ENCODE peak calls at places on chromosomes 12 and 14, in six cellular contexts. Z, V, U, H, L and M are unnamed samples.

GRCh38 chr12:79657136-79657535 is 33.6 kb downstream of the PAWR start:
- DNase-seq in Z (no peak), V (no peak), U (no peak), H (no peak), L (no peak), M (no peak)

GRCh38 chr12:96472384-96472783 is 17.0 kb upstream of the CFAP54 start:
- DNase-seq in Z (no peak), V (no peak), U (no peak), H (no peak), L (no peak), M (no peak)

GRCh38 chr12:76158518-76159321 is 74.2 kb upstream of the NAP1L1 start:
- DNase-seq in Z (no peak), V (peak), U (no peak), H (peak), L (peak), M (no peak)

GRCh38 chr14:99548285-99548684 is 55.7 kb downstream of the CCDC85C start:
- DNase-seq in Z (no peak), V (no peak), U (no peak), H (no peak), L (no peak), M (no peak)

GRCh38 chr12:38921025-38921677 is 15.8 kb upstream of the CPNE8 start:
- DNase-seq in Z (no peak), V (peak), U (no peak), H (no peak), L (no peak), M (no peak)

GRCh38 chr12:130043685-130044421 is 118.4 kb upstream of the FZD10 start:
- DNase-seq in Z (no peak), V (no peak), U (no peak), H (no peak), L (no peak), M (peak)

GRCh38 chr12:116265361-116266128 is 11.9 kb downstream of the MED13L start:
- DNase-seq in Z (no peak), V (no peak), U (no peak), H (no peak), L (no peak), M (no peak)

GRCh38 chr14:56826214-56826613 is 15.9 kb upstream of the OTX2 start:
- DNase-seq in Z (no peak), V (no peak), U (no peak), H (no peak), L (no peak), M (no peak)

GRCh38 chr12:26416550-26416949 is 221.2 kb downstream of the SSPN start:
- DNase-seq in Z (no peak), V (no peak), U (no peak), H (no peak), L (no peak), M (no peak)

GRCh38 chr12:11827096-11827841 is 177.8 kb downstream of the ETV6 start:
- DNase-seq in Z (no peak), V (no peak), U (no peak), H (no peak), L (no peak), M (no peak)

GRCh38 chr14:39097159-39097558 is 5.9 kb downstream of the SEC23A start:
- DNase-seq in Z (no peak), V (peak), U (no peak), H (no peak), L (no peak), M (no peak)

GRCh38 chr12:5396541-5396940 is 35.4 kb upstream of the NTF3 start:
- DNase-seq in Z (no peak), V (no peak), U (no peak), H (no peak), L (no peak), M (no peak)

GRCh38 chr12:26857465-26858176 is 24.6 kb upstream of the ITPR2 start:
- DNase-seq in Z (no peak), V (no peak), U (no peak), H (no peak), L (no peak), M (no peak)

GRCh38 chr12:103455020-103455763 is 40.6 kb downstream of the C12orf42 start:
- DNase-seq in Z (no peak), V (no peak), U (no peak), H (no peak), L (no peak), M (no peak)

GRCh38 chr12:16112626-16113560 is 164.6 kb downstream of the SLC15A5 start:
- DNase-seq in Z (no peak), V (no peak), U (no peak), H (no peak), L (no peak), M (no peak)

GRCh38 chr14:34111933-34112332 is 161.1 kb upstream of the EGLN3 start:
- DNase-seq in Z (no peak), V (no peak), U (no peak), H (no peak), L (no peak), M (no peak)

GRCh38 chr12:108833355-108833733 is 24.0 kb downstream of the SSH1 start:
- DNase-seq in Z (no peak), V (peak), U (no peak), H (peak), L (no peak), M (peak)

GRCh38 chr12:108832208-108832607 is 25.2 kb downstream of the SSH1 start:
- DNase-seq in Z (no peak), V (no peak), U (no peak), H (no peak), L (no peak), M (peak)

GRCh38 chr12:108835860-108836634 is 21.3 kb downstream of the SSH1 start:
- DNase-seq in Z (no peak), V (no peak), U (no peak), H (no peak), L (no peak), M (no peak)

GRCh38 chr12:108832730-108833354 is 24.5 kb downstream of the SSH1 start:
- DNase-seq in Z (no peak), V (peak), U (no peak), H (no peak), L (no peak), M (peak)

DNA sequence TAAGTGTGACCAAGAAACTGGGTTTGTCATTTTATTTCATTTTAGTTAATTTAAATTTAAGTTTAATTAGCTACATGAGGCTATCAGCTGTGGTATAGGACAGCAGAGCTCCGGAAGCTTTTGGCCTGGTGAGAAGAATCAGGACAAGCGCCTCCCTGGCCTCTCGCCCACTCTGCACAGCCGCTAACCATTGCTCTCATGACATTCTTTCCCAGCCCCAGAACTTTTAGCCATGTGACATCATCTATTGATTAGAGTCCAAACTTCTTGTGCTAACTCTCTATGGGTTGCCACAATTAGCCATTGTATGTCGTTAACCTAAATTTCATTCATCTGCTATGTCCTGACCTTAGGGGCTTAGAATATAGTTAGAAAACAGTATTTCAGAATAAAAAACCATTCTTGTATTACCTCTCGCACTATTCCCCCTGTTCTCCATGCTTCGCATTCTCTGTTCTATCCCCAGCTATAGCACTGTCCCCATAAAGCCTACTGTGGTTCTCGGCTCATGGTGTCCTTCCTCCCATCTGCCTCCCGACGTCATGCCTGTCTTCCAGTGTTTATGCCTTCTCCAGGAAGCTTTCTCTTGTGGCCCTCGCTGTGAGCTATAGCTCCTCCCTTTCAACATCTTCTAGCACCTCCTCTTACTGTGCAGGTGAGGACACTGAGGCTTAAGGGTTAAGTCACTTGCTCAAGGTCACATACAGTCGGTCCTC is 23.5 kb downstream of the SSH1 start:
- DNase-seq in Z (no peak), V (peak), U (no peak), H (peak), L (no peak), M (peak)
- H3K4me3 ChIP-seq in Z (no peak), V (no peak), U (no peak), H (peak), L (no peak), M (no peak)

DNA sequence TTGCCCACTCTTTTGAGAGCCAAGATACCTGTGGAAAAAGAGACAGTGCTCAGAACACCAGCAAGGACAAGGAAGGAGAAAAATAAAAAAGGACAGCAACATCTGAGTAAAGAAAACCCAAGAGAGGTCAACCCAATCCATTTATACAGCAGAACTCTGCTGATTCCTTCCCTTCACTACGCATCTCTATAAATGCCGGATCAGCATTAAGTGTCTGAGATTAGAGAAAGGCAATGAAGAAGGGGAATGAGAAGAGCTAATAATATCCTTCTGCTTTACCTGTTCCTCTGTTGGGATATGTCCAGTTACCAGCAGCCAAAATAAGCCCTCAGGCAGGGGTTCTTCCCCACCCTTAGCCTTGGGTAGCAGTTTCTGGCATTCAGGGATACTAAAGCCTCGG is 15.8 kb downstream of the COQ10A start:
- DNase-seq in Z (no peak), V (no peak), U (no peak), H (no peak), L (no peak), M (no peak)
- H3K27ac ChIP-seq in Z (no peak), V (no peak), U (no peak), H (no peak), L (no peak), M (no peak)

DNA sequence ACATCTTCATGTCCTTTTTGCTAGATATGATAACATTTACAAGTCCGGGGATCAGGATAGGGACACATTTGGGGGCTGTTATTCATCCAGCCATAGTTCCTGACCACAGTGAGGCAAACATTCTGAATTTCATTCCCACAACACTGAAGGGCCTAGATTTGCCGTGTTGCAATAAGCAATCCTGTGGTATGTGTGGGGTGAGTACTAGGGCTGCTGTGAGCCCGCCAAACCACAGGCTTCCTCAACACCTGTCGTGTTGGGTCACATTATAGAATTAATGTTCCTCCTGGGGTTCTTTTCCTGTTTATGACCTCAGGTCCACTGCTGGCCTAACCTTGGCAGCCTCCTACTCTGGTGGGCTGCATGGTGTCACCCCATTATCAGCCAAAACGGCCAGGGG is 119.2 kb downstream of the TBC1D30 start:
- DNase-seq in Z (no peak), V (no peak), U (no peak), H (no peak), L (no peak), M (no peak)
- H3K4me3 ChIP-seq in Z (no peak), V (no peak), U (no peak), H (no peak), L (no peak), M (no peak)

GRCh38 chr14:104967144-104967413 is 11.1 kb downstream of the AHNAK2 start:
- DNase-seq in Z (no peak), V (no peak), U (no peak), H (no peak), L (no peak), M (peak)
- H3K27ac ChIP-seq in Z (peak), V (no peak), U (no peak), H (no peak), L (no peak), M (no peak)

GRCh38 chr14:55102141-55102547 is 26.9 kb upstream of the LGALS3 start:
- DNase-seq in Z (peak), V (peak), U (peak), H (peak), L (no peak), M (peak)
- H3K4me3 ChIP-seq in Z (no peak), V (no peak), U (no peak), H (no peak), L (no peak), M (no peak)

GRCh38 chr14:37610945-37611523 is 15.6 kb downstream of the TTC6 start:
- DNase-seq in Z (no peak), V (no peak), U (no peak), H (no peak), L (no peak), M (no peak)
- H3K27ac ChIP-seq in Z (no peak), V (no peak), U (no peak), H (no peak), L (no peak), M (no peak)

DNA sequence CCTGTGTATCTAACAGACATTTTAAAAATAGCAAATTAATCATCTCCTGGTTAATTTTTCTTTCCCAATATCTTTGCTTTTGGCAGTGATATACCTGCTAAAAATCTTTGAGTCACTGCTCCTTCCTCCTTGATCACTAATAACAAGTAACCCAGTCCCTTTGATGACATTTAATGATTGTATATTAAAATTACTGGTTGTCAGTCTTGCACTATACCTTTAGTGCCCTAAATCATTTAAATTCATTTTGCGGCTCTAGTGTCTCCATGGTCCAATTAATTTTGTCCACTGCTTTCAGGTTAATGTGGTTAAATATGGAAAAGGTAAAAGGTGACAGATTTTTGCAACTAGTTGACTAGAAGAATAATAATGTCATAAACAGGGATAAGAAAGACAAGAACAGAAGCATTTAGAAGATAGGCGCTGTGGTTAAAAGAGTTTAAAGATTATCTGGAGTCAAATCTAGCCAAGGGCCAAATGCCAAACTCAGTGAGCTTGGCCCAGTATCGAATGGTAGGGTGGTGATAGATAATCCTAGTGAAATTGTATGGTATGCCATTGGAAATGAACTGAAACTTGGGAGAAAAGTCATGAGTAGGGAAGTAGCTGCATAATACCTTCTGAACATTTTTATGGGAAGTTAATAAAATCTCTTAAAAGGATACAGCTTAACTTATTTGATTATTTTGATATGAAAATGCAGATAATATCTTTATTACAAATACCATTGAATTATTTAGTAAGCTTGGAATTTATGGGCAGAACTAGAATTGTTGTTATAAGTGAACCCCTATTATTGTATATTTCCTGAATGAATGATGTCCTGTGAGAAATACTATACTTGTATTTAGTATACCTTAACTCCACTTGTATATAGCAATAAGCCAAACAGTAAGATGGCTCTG is 115.0 kb downstream of the PCNX1 start:
- DNase-seq in Z (no peak), V (no peak), U (no peak), H (no peak), L (no peak), M (no peak)
- H3K4me3 ChIP-seq in Z (no peak), V (no peak), U (no peak), H (no peak), L (no peak), M (no peak)

DNA sequence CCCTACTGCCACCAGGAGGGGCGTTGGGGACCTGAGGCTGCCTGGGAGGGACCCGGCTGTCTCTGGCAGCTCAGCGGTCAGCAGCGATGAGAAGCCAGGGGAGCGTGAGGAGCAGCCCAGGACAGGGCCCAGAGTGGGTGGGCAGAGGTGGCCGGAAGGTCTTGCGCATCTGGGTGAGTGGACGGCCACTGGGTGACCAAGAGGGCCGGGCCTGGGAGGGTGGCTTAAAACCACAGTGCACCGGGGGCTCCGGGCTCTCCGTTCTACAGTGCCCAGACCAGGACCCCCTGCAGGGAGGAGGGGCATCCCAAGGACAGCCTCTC is 10.0 kb downstream of the INF2 start:
- DNase-seq in Z (no peak), V (no peak), U (no peak), H (no peak), L (no peak), M (no peak)
- H3K27ac ChIP-seq in Z (peak), V (no peak), U (no peak), H (no peak), L (no peak), M (no peak)